ENCODE peak calls at places on chromosomes 6 and 20, in five cellular contexts. O is SK-N-SH; R is uterus; U is CD8-positive, alpha-beta T cell; I is body of pancreas. E is an unnamed sample.

GRCh38 chr6:17167327-17167979 is 65.6 kb downstream of the STMND1 start:
- DNase-seq in O (peak), R (no peak), U (no peak), I (peak), E (no peak)

GRCh38 chr6:137387365-137387764 is 106.8 kb downstream of the OLIG3 start:
- DNase-seq in O (no peak), R (no peak), U (no peak), I (no peak), E (no peak)

GRCh38 chr6:141252828-141253608 is 879.7 kb upstream of the GJE1 start:
- DNase-seq in O (no peak), R (no peak), U (no peak), I (no peak), E (no peak)

GRCh38 chr6:89034586-89035251 is 45.8 kb upstream of the PNRC1 start:
- DNase-seq in O (no peak), R (peak), U (no peak), I (no peak), E (no peak)

GRCh38 chr6:161130606-161131005 is 139.0 kb downstream of the MAP3K4 start:
- DNase-seq in O (no peak), R (no peak), U (no peak), I (no peak), E (no peak)

GRCh38 chr6:145814035-145814500 is 527 bp downstream of the FBXO30 start:
- DNase-seq in O (peak), R (peak), U (peak), I (peak), E (no peak)

GRCh38 chr20:25470045-25470444 is 62.6 kb downstream of the GINS1 start:
- DNase-seq in O (peak), R (no peak), U (peak), I (peak), E (no peak)

GRCh38 chr6:10425177-10425972 is 10.5 kb upstream of the TFAP2A start:
- DNase-seq in O (no peak), R (no peak), U (no peak), I (no peak), E (no peak)

GRCh38 chr6:134196568-134197301 is 121.2 kb downstream of the SGK1 start:
- DNase-seq in O (no peak), R (no peak), U (no peak), I (no peak), E (no peak)

GRCh38 chr20:23920936-23921335 is 41.4 kb upstream of the CST5 start:
- DNase-seq in O (peak), R (no peak), U (no peak), I (no peak), E (peak)

GRCh38 chr6:15874351-15874750 is 211.5 kb upstream of the DTNBP1 start:
- DNase-seq in O (no peak), R (no peak), U (no peak), I (no peak), E (no peak)

DNA sequence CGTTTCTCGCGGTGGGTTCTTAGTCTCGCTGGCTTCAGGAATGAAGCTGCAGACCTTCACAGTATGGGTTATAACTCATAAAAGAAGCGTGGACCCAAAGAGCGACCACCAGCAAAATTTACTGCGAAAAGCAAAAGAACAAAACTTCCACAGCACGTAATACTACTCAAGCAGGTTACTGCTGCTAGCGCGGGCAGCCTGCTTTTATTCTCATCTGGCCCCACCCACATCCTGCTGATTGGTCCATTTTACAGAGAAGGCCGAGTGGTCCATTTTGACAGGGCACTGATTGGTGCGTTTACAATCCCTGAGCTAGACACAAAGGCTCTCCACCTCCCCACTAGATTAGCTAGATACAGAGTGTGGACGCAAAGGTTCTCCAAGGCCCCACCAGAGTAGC is 17.4 kb downstream of the LY86 start:
- DNase-seq in O (no peak), R (no peak), U (no peak), I (no peak), E (no peak)
- H3K27ac ChIP-seq in O (no peak), R (no peak), U (no peak), I (no peak), E (no peak)

GRCh38 chr6:128161263-128161662 is 260.4 kb upstream of the THEMIS start:
- DNase-seq in O (no peak), R (no peak), U (no peak), I (no peak), E (no peak)

GRCh38 chr6:128164254-128164653 is 263.4 kb upstream of the THEMIS start:
- DNase-seq in O (no peak), R (no peak), U (no peak), I (no peak), E (no peak)

GRCh38 chr6:128161839-128162238 is 261.0 kb upstream of the THEMIS start:
- DNase-seq in O (no peak), R (no peak), U (no peak), I (no peak), E (no peak)

GRCh38 chr6:128158496-128158895 is 257.6 kb upstream of the THEMIS start:
- DNase-seq in O (no peak), R (no peak), U (no peak), I (no peak), E (no peak)

DNA sequence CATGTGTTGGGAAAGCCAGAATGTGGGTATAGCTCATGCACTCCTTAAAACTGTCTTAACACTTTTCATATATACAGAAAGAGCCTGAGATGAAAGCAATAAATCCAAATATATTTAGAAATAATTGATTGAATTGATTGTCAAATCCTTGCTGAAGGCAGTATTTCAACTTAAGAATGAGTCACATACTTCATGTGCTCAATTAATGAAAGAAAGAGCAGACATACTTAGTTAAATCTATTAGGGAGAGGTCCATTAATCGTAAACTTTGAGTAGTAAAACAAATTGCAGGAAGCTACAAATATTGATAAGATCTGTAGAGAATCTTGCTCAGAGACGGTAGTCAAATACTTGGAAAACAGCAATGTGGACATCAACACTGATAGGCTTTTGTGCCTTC is 261.6 kb upstream of the THEMIS start:
- DNase-seq in O (no peak), R (no peak), U (no peak), I (no peak), E (no peak)
- H3K4me3 ChIP-seq in O (no peak), R (no peak), U (no peak), I (no peak), E (no peak)

DNA sequence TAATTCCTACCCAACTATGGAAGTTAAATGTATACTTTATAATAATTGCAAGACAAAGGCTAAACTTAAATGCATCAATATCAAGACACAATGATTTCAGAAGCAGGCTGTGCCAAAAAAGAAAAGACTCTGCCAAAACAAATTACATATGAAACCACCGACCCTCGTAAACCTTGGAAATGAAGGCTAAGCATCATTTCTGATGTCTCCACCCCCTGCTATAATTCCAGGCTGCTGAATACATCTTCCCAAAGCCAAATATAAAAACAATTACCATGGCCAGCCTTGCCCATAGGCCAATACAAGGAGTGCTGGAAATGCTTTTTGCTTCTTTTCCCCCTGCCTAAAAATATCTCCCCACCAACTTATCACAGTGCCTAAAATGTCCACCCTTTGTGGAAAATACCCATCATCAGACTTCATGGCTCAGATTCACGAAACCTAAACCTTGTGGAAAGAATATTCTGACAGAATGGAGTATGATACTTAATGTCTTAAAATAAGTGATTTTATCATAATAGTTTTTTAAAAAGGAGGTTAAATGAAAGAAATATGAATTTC is 37.4 kb downstream of the RCAN2 start:
- DNase-seq in O (no peak), R (no peak), U (no peak), I (no peak), E (no peak)
- H3K27ac ChIP-seq in O (no peak), R (no peak), U (no peak), I (no peak), E (peak)

GRCh38 chr20:21388566-21388965 is 8.8 kb downstream of the NKX2-4 start:
- DNase-seq in O (no peak), R (no peak), U (no peak), I (no peak), E (no peak)
- H3K4me3 ChIP-seq in O (no peak), R (no peak), U (no peak), I (no peak), E (no peak)

E was measured in coronary artery.